ENCODE peak calls at places on chromosomes 4 and X, in six cellular contexts. V is Peyer's patch, O is body of pancreas, K is IMR-90, A is uterus, G is sigmoid colon. R is an unnamed sample.

GRCh38 chr4:86362510-86362909 is 2.7 kb upstream of the MAPK10 start:
- DNase-seq in K (no peak), V (no peak), A (no peak), O (no peak), G (no peak), R (no peak)

GRCh38 chr4:139736661-139737060 is 71.0 kb downstream of the MGST2 start:
- DNase-seq in K (no peak), G (no peak), A (no peak), O (no peak), V (no peak), R (no peak)

GRCh38 chr4:20916106-20916505 is 215.8 kb downstream of the PACRGL start:
- DNase-seq in K (no peak), V (peak), O (no peak), G (no peak), A (no peak), R (no peak)

GRCh38 chr4:118338981-118339765 is 13.6 kb downstream of the PRSS12 start:
- DNase-seq in K (peak), V (no peak), A (no peak), G (no peak), O (no peak), R (no peak)

GRCh38 chrX:49163555-49164419 is 1.2 kb downstream of the MAGIX start:
- DNase-seq in G (peak), O (peak), V (peak), K (peak), A (peak), R (peak)

GRCh38 chr4:155692361-155692760 is 25.7 kb downstream of the GUCY1A1 start:
- DNase-seq in V (no peak), G (no peak), O (no peak), K (no peak), A (no peak), R (no peak)

GRCh38 chrX:41634284-41634683 is 54.5 kb upstream of the GPR34 start:
- DNase-seq in G (no peak), V (no peak), A (no peak), K (peak), O (no peak), R (no peak)

GRCh38 chr4:99457270-99457669 is 22.1 kb upstream of the ADH7 start:
- DNase-seq in O (no peak), G (no peak), K (no peak), V (no peak), A (no peak), R (no peak)

GRCh38 chrX:46444011-46444410 is 101.2 kb downstream of the ZNF674 start:
- DNase-seq in A (no peak), K (peak), O (no peak), V (no peak), G (no peak), R (no peak)

GRCh38 chr4:102713096-102713495 is 47.7 kb downstream of the MANBA start:
- DNase-seq in K (peak), A (no peak), O (no peak), G (no peak), V (no peak), R (no peak)

GRCh38 chrX:103742339-103742738 is 31.6 kb downstream of the TMEM31 start:
- DNase-seq in K (no peak), G (no peak), A (no peak), O (no peak), V (no peak), R (no peak)

GRCh38 chr4:67366341-67366861 is 178.9 kb downstream of the CENPC start:
- DNase-seq in K (no peak), A (no peak), G (no peak), V (no peak), O (no peak), R (no peak)

GRCh38 chr4:86586160-86586572 is 7.9 kb upstream of the PTPN13 start:
- DNase-seq in K (no peak), G (no peak), A (no peak), O (no peak), V (no peak), R (no peak)

GRCh38 chrX:34401411-34401810 is 255.7 kb downstream of the TMEM47 start:
- DNase-seq in G (no peak), O (no peak), V (no peak), A (no peak), K (no peak), R (no peak)

GRCh38 chrX:115690554-115691216 is 129.7 kb downstream of the PLS3 start:
- DNase-seq in A (peak), V (peak), K (peak), O (peak), G (peak), R (no peak)

GRCh38 chr4:175308236-175308635 is 390.1 kb downstream of the ADAM29 start:
- DNase-seq in G (no peak), O (no peak), V (no peak), K (peak), A (no peak), R (no peak)

GRCh38 chr4:139872274-139872673 is 206.7 kb downstream of the MGST2 start:
- DNase-seq in A (no peak), O (no peak), V (no peak), K (peak), G (no peak), R (no peak)

GRCh38 chr4:118772149-118773081 is 63.5 kb downstream of the SEC24D start:
- DNase-seq in A (no peak), G (no peak), O (no peak), V (no peak), K (peak), R (no peak)

GRCh38 chrX:134171661-134172587 is 65.1 kb upstream of the CCDC160 start:
- DNase-seq in A (no peak), K (no peak), G (no peak), O (peak), V (peak), R (peak)

GRCh38 chr4:123127218-123127617 is 204.8 kb upstream of the NUDT6 start:
- DNase-seq in O (no peak), G (no peak), A (no peak), K (peak), V (no peak), R (no peak)

GRCh38 chrX:150293311-150294013 is 69.7 kb upstream of the MAMLD1 start:
- DNase-seq in K (no peak), O (no peak), A (no peak), G (no peak), V (no peak), R (no peak)

GRCh38 chr4:118797558-118798142 is 38.3 kb downstream of the SEC24D start:
- DNase-seq in G (no peak), O (no peak), V (no peak), A (no peak), K (peak), R (no peak)

GRCh38 chr4:102535398-102536082 is 34.4 kb downstream of the NFKB1 start:
- DNase-seq in V (no peak), O (no peak), K (peak), G (no peak), A (no peak), R (no peak)

GRCh38 chrX:14899607-14900006 is 26.4 kb downstream of the MOSPD2 start:
- DNase-seq in O (no peak), A (no peak), V (no peak), G (no peak), K (peak), R (no peak)

GRCh38 chrX:151151668-151152267 is 24.6 kb upstream of the GPR50 start:
- DNase-seq in G (no peak), K (peak), A (no peak), O (peak), V (no peak), R (no peak)

GRCh38 chrX:141668371-141668770 is 30.2 kb downstream of the SPANXD start:
- DNase-seq in G (no peak), K (no peak), O (no peak), V (no peak), A (no peak), R (no peak)

GRCh38 chr4:123892997-123893745 is 496.6 kb downstream of the SPRY1 start:
- DNase-seq in O (no peak), K (peak), G (no peak), A (no peak), V (no peak), R (no peak)

GRCh38 chrX:28787206-28787605 is 200.0 kb downstream of the IL1RAPL1 start:
- DNase-seq in O (no peak), G (no peak), A (no peak), K (peak), V (no peak), R (no peak)

GRCh38 chrX:123962794-123963373 is 1.4 kb downstream of the STAG2 start:
- DNase-seq in A (peak), G (peak), O (peak), V (peak), K (peak), R (peak)
- TF ChIP-seq POLR2A in A (peak), G (peak), O (peak), V (peak), K (peak), R (peak)

DNA sequence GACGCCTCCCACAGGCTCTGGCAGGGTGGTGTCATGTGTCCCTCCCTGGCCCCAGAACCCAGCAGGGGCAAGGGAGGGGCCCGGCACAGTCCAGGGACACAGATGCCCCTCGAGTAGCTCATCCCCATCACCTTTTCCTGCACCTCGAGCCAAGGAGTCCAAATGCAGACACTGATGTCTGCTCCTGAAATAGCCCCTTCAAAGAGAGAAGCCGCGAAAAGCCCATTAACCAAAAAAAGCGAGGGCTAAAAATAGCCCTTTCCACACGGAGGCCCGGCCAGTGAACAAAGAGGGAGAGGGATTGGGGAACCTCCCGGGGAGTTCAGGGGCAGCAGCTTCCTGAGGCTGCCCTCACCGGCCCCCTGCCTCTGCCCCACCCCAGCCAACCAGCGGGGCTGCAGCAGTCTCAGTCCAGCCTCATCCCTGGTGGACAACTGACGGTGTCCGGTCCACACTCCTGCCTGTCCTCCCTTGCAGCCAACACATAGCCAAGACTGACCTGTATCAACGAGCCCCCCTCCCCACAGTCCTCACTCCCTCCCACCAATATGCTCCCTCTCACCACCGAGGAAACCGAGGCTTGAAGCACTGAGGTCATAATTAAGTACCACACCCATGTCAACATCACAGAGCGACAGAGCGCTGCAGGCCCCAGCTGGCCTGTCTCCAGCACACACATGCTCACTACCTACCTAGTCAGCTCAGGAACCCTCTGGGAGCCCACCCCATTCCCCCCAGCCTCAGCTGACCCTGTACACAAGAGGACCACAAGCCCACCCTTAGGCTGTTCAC is 23.9 kb downstream of the WDR1 start:
- DNase-seq in A (no peak), V (no peak), K (no peak), G (no peak), O (no peak), R (no peak)
- H3K27ac ChIP-seq in A (peak), V (peak), K (peak), G (peak), O (no peak), R (peak)

GRCh38 chr4:75211422-75211821 is 278.5 kb downstream of the PARM1 start:
- DNase-seq in G (no peak), O (no peak), K (no peak), V (no peak), A (no peak), R (no peak)
- TF ChIP-seq POLR2A in G (no peak), O (no peak), K (no peak), V (no peak), A (no peak), R (no peak)

GRCh38 chrX:97401586-97402101 is 517.9 kb downstream of the RPA4 start:
- DNase-seq in V (no peak), O (no peak), A (no peak), G (no peak), K (peak), R (no peak)
- H3K27ac ChIP-seq in V (peak), O (no peak), A (no peak), G (no peak), K (no peak), R (no peak)

GRCh38 chr4:157837071-157837470 is 335.8 kb downstream of the GASK1B start:
- DNase-seq in A (no peak), K (no peak), G (no peak), V (no peak), O (no peak), R (no peak)
- TF ChIP-seq POLR2A in A (no peak), K (no peak), G (no peak), V (no peak), O (no peak), R (no peak)

DNA sequence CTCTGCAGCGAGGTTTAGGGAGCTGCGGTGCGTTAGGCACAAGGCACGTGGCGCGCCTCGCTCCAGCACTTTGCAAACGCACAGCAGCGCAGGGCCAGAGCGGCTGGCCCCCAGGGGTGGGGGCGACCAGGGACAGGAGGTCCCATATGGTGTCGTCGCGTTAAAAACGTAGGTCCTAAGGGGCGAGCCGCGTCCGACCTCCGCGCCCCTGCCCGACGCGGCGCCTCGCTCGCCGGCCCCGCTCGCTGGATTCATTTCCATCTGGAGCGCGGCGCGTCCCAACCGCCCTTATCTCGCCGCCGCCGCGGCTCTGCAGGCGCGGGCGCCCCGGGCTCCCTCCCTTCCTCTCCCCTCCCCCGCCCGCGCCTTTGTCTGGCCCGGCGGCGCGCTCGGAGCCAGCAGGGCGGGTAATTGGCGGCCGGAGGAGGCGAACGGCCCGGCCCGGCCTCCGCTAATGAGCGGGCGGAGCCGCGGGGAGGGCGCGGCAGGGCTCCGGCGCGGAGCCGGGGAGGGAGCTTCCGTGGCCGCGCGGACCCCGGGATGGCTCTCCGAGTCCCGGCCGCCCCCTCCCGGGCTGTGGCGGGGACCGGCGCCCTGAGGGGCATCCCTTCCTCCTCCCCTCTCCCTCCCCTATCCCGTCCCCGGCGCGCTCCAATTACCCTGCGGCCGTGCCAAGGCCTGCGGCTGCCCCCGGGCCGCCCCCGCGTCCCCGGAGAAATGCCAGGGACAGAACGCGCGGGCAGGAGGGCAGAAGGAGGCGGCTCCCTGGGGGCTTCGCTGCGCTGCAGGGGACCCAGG is 409.0 kb downstream of the BCOR start:
- DNase-seq in G (peak), A (peak), V (no peak), O (peak), K (peak), R (peak)
- H3K27ac ChIP-seq in G (peak), A (peak), V (peak), O (no peak), K (no peak), R (no peak)

DNA sequence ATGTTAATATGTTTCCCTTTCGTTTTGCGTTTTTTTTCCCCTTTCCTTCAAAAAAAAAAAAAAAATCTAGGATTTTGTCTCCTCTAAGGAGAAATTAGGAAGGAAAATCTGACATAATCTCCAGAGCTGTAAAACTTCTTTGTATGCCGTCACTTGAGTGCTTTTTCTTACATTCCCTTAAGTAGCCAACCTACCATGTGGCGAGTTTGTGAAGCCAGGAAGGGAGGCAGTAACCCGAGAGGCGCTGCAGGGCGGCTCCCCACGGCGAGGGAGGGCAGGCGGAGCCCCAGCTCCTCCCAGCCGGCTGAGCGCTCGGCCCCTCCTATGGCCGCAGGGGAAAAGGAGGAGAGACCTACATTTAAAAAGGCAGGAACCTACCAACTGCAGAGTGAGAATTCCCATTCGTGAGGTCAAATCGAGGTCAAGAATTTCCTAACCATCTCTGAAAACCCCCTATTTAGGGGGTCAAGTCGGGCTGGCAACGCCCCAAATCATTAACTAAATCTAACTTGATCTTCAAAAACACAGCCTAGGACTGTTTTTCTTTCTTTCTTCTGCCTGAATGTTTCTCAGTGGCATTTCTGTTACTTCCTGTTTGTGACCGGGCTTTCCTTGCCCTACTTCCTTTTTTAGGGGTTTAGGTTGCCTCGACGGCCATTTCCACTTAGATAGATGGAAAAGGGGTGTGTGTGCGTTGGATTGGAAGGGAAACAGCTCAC is 345.1 kb upstream of the KLF3 start:
- DNase-seq in A (peak), O (peak), K (peak), G (peak), V (peak), R (peak)
- TF ChIP-seq POLR2A in A (no peak), O (no peak), K (no peak), G (no peak), V (peak), R (no peak)